ENCODE peak calls at places on chromosomes 16 and 17, in four cellular contexts. O, S, L and P are unnamed samples.

GRCh38 chr17:17774009-17774881 is 62.5 kb downstream of the SREBF1 start:
- DNase-seq in O (no peak), S (no peak), L (no peak), P (no peak)

GRCh38 chr17:68906638-68907037 is 48.6 kb downstream of the ABCA8 start:
- DNase-seq in O (peak; percentile 24), S (no peak), L (no peak), P (no peak)

GRCh38 chr17:39730095-39730921 is at the start of gene MIEN1:
- DNase-seq in O (peak; percentile 99), S (peak; percentile 99), L (peak; percentile 74), P (no peak)

GRCh38 chr17:78723001-78723796 is 58.9 kb downstream of the CYTH1 start:
- DNase-seq in O (peak; percentile 93), S (no peak), L (no peak), P (no peak)

GRCh38 chr17:60079401-60079861 is 710 bp upstream of the HEATR6 start:
- DNase-seq in O (peak; percentile 23), S (no peak), L (no peak), P (no peak)

GRCh38 chr16:66388350-66389139 is 22.1 kb downstream of the CDH5 start:
- DNase-seq in O (no peak), S (no peak), L (no peak), P (no peak)

GRCh38 chr16:89324056-89325010 is 106.8 kb downstream of the ZNF778 start:
- DNase-seq in O (no peak), S (peak; percentile 57), L (no peak), P (no peak)

GRCh38 chr16:48347980-48348379 is 37.2 kb downstream of the SIAH1 start:
- DNase-seq in O (peak; percentile 50), S (no peak), L (no peak), P (no peak)

GRCh38 chr17:8464941-8465340 is 29.3 kb downstream of the NDEL1 start:
- DNase-seq in O (no peak), S (no peak), L (no peak), P (no peak)

GRCh38 chr17:43967251-43967875 is 13.6 kb upstream of the PYY start:
- DNase-seq in O (no peak), S (no peak), L (no peak), P (no peak)

GRCh38 chr17:31672161-31672819 is 186.8 kb downstream of the COPRS start:
- DNase-seq in O (no peak), S (no peak), L (no peak), P (no peak)

GRCh38 chr17:31452101-31452500 is 60.6 kb downstream of the RAB11FIP4 start:
- DNase-seq in O (no peak), S (no peak), L (no peak), P (no peak)

GRCh38 chr17:50361561-50362480 is 11.2 kb downstream of the MRPL27 start:
- DNase-seq in O (peak; percentile 90), S (peak; percentile 83), L (peak; percentile 34), P (peak; percentile 43)

GRCh38 chr17:33436321-33436720 is 143.2 kb upstream of the ASIC2 start:
- DNase-seq in O (no peak), S (no peak), L (no peak), P (no peak)

GRCh38 chr17:50218771-50219315 is 17.4 kb upstream of the COL1A1 start:
- DNase-seq in O (no peak), S (no peak), L (no peak), P (no peak)

GRCh38 chr17:2138318-2138717 is 83.4 kb downstream of the HIC1 start:
- DNase-seq in O (peak; percentile 79), S (peak; percentile 31), L (no peak), P (no peak)

GRCh38 chr16:20875358-20875656 is 24.9 kb downstream of the DCUN1D3 start:
- DNase-seq in O (no peak), S (no peak), L (no peak), P (no peak)

GRCh38 chr16:79008036-79008868 is 592.3 kb downstream of the MAF start:
- DNase-seq in O (no peak), S (no peak), L (no peak), P (no peak)

GRCh38 chr17:82650723-82651122 is 2.5 kb upstream of the WDR45B start:
- DNase-seq in O (no peak), S (no peak), L (no peak), P (no peak)

GRCh38 chr17:17524091-17524490 is 27.9 kb upstream of the RASD1 start:
- DNase-seq in O (no peak), S (no peak), L (no peak), P (no peak)

GRCh38 chr17:61091096-61091495 is 308.5 kb upstream of the TBX2 start:
- DNase-seq in O (no peak), S (no peak), L (no peak), P (no peak)

GRCh38 chr17:51601622-51602261 is 341.4 kb downstream of the UTP18 start:
- DNase-seq in O (no peak), S (no peak), L (no peak), P (no peak)

GRCh38 chr17:4594406-4595349 is 10.3 kb downstream of the SMTNL2 start:
- DNase-seq in O (peak; percentile 68), S (peak; percentile 67), L (no peak), P (no peak)

GRCh38 chr17:75536401-75536800 is 10.9 kb downstream of the LLGL2 start:
- DNase-seq in O (no peak), S (no peak), L (no peak), P (no peak)

GRCh38 chr17:75530837-75531723 is 5.6 kb downstream of the LLGL2 start:
- DNase-seq in O (no peak), S (no peak), L (no peak), P (no peak)

GRCh38 chr17:75535119-75535537 is 9.6 kb downstream of the LLGL2 start:
- DNase-seq in O (no peak), S (no peak), L (no peak), P (no peak)

GRCh38 chr17:75535871-75536270 is 10.4 kb downstream of the LLGL2 start:
- DNase-seq in O (no peak), S (no peak), L (no peak), P (no peak)

DNA sequence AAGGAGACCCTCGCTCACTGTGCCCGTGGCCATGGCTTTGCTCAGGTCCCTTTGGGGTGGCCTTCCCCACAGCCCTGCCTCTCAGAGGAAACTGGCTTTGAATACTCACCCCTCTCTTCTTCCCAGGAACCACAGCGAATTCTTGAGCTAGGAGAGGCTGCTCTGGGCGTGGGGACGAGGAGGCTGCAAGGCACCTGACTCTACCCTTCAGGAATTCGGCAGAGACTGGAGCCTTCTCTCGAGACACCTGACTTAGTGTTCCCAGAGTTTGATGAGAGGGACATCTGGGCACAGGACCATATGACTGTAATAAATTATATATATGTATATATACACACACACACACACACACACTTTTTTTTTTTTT is 6.2 kb downstream of the LLGL2 start:
- DNase-seq in O (no peak), S (no peak), L (no peak), P (no peak)
- TF ChIP-seq POLR2AphosphoS5 in O (no peak), S (no peak), L (no peak), P (no peak)

DNA sequence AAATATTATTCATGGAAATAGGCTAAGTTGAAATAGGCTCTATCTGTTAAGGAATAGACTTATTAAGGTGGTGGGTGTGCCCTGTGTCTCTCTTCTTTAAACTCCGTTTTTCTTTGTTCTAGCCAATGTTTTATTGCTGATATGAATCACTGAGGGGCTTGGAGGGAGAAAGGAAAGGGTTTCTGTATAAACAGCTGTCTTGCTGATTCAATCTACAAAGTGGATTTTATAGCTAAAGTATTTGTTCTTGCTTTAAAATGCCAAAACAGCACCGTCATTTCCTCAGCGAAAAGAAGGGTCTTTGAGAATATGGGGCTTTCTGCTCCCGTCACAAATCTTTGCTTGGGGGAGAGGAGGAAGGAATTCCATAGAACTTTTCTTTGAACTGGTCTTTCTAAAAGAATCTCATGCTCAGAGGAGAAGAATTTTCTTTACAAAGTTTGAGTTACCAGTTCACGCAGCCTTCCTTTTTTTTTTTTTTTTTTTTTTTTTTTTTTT is 39.3 kb downstream of the MSI2 start:
- DNase-seq in O (no peak), S (no peak), L (no peak), P (no peak)
- TF ChIP-seq POLR2AphosphoS5 in O (no peak), S (no peak), L (no peak), P (no peak)

DNA sequence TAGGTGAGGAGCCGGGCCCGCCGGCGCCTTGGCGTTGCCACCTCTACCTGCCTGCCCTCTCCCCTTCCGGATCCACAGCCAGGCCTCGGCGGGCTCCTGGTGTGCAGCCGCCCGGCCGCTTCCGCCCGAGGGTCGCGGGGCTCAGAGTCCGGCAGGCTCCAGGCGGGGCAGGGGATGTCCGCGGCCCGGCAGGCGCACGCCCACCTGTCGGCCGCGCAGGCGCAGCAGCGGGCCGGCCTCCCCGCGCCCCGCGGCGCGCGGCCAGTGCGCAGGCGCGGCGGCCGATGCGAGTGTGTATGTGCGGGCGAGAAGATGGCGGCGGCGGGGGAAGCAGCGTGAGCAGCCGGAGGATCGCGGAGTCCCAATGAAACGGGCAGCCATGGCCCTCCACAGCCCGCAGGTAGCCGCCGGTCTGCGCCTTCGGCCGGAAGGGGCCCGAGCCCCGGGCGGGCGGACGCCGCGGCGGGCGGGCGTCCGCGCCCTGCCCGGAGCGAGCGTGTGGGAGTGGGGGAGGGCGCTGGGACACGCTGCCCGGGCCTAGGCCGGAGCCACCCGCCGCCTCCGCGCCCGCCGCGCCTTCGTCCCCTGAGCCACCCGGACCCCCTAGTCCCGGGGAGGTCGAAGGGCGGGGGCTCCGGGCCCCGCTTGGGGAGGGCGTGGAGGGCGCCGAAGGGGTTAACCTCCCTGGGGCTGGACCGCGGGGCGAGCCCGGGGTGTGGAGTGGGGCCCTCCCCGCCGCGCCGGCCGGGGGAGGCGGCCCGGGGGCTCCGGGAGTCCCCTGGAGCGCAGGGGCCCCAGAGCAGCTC is at the start of gene USP10:
- DNase-seq in O (peak; percentile 100), S (peak; percentile 94), L (peak; percentile 71), P (no peak)
- TF ChIP-seq POLR2AphosphoS5 in O (peak; percentile 60), S (peak; percentile 51), L (peak; percentile 77), P (peak; percentile 17)

GRCh38 chr17:64657610-64658125 is 4.4 kb downstream of the SMURF2 start:
- DNase-seq in O (no peak), S (no peak), L (no peak), P (no peak)

GRCh38 chr17:64662774-64663367 is 764 bp upstream of the SMURF2 start:
- DNase-seq in O (no peak), S (no peak), L (peak; percentile 41), P (no peak)

GRCh38 chr17:64661981-64662773 is at the start of gene SMURF2:
- DNase-seq in O (peak; percentile 100), S (peak; percentile 87), L (peak; percentile 17), P (no peak)

GRCh38 chr17:64658931-64659330 is 3.2 kb downstream of the SMURF2 start:
- DNase-seq in O (no peak), S (no peak), L (no peak), P (no peak)

GRCh38 chr17:64661731-64661980 is 451 bp downstream of the SMURF2 start:
- DNase-seq in O (no peak), S (peak; percentile 35), L (no peak), P (no peak)
- TF ChIP-seq POLR2AphosphoS5 in O (no peak), S (no peak), L (no peak), P (no peak)

DNA sequence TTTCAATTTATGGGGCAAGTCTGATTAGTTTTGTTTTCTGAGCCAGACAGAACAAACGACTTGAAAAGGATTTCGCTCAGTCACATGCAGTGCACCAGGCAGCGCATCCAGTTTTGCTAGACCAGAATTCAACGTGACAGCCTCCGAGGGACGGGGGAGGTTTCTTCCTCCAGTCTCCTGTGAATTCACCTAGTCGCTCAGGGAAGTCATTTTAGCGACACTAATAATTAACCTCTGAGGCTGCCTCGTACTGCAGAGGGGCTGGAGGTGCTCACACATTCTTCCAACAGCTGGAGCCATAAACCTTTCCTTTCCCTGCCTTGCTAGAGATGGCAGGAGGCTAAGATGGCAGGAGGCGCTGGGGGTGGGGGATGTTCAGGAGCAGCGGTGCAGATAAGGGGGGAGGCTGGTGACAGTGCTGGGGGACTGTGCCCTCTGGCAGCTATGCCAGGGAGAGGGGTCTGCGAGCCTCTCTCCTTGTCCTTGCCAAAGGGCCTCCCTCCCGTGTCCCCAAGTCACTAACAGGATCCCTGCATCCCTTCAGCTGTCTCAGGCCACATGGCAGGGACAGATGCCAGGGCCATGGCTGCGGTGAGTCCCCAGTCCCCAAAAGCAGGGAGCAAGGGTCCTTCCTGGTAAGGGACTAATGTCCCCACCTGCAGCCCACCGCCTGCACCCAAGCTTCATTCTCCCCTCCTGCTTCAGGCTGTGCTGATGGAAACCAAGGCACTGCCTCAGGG is 24.1 kb downstream of the MXRA7 start:
- DNase-seq in O (peak; percentile 75), S (no peak), L (no peak), P (no peak)
- TF ChIP-seq POLR2AphosphoS5 in O (no peak), S (no peak), L (no peak), P (no peak)